ENCODE peak calls at places on chromosome 7, in five cellular contexts. E, M, A, Z and S are unnamed samples.

GRCh38 chr7:43204081-43204480 is 91.6 kb downstream of the HECW1 start:
- DNase-seq in A (no peak), E (no peak), Z (no peak), M (no peak), S (no peak)

GRCh38 chr7:155531686-155532085 is 14.7 kb downstream of the CNPY1 start:
- DNase-seq in M (no peak), E (no peak), A (no peak), Z (no peak), S (no peak)

GRCh38 chr7:43735802-43736603 is 6.7 kb upstream of the COA1 start:
- DNase-seq in E (no peak), M (no peak), A (no peak), Z (peak; percentile 8), S (no peak)

GRCh38 chr7:90599038-90599437 is 2.9 kb downstream of the CDK14 start:
- DNase-seq in E (no peak), M (no peak), Z (peak; percentile 17), A (no peak), S (no peak)

GRCh38 chr7:63900394-63901203 is 98.0 kb upstream of the ZNF722 start:
- DNase-seq in A (peak; percentile 82), E (peak; percentile 33), Z (peak; percentile 5), M (peak; percentile 92), S (peak; percentile 91)

GRCh38 chr7:139991911-139992310 is 70.8 kb downstream of the PARP12 start:
- DNase-seq in M (no peak), Z (no peak), A (no peak), E (no peak), S (no peak)

GRCh38 chr7:50431906-50432305 is 18.2 kb downstream of the FIGNL1 start:
- DNase-seq in Z (no peak), A (no peak), M (no peak), E (no peak), S (no peak)

GRCh38 chr7:55409474-55410225 is 44.5 kb downstream of the LANCL2 start:
- DNase-seq in M (no peak), Z (no peak), E (no peak), A (no peak), S (no peak)

GRCh38 chr7:47154781-47155180 is 427.1 kb downstream of the TNS3 start:
- DNase-seq in M (no peak), E (no peak), Z (no peak), A (no peak), S (no peak)

GRCh38 chr7:15433154-15433553 is 128.7 kb downstream of the AGMO start:
- DNase-seq in A (no peak), E (no peak), Z (no peak), M (no peak), S (no peak)

GRCh38 chr7:28533731-28534531 is 121.6 kb downstream of the CREB5 start:
- DNase-seq in E (no peak), Z (peak; percentile 42), A (no peak), M (no peak), S (no peak)

GRCh38 chr7:2444476-2444875 is 31.7 kb downstream of the GRIFIN start:
- DNase-seq in M (no peak), Z (no peak), A (no peak), E (no peak), S (no peak)

GRCh38 chr7:132930881-132931280 is 151.0 kb downstream of the CHCHD3 start:
- DNase-seq in M (no peak), A (no peak), E (no peak), Z (peak; percentile 43), S (no peak)

GRCh38 chr7:126635545-126635944 is 617.2 kb downstream of the GRM8 start:
- DNase-seq in Z (no peak), E (no peak), A (no peak), M (no peak), S (no peak)

GRCh38 chr7:157522954-157523353 is 186.2 kb downstream of the DNAJB6 start:
- DNase-seq in E (no peak), Z (no peak), M (no peak), A (no peak), S (no peak)

GRCh38 chr7:130141858-130142653 is 63.1 kb downstream of the TMEM209 start:
- DNase-seq in Z (no peak), A (no peak), M (no peak), E (no peak), S (no peak)

GRCh38 chr7:25305831-25306230 is 77.5 kb upstream of the NPVF start:
- DNase-seq in M (no peak), E (no peak), Z (no peak), A (no peak), S (no peak)

GRCh38 chr7:44867073-44867990 is 18.0 kb downstream of the PURB start:
- DNase-seq in Z (peak; percentile 85), M (no peak), E (no peak), A (no peak), S (peak; percentile 33)

GRCh38 chr7:87499494-87499893 is 24.0 kb upstream of the ABCB4 start:
- DNase-seq in A (no peak), M (no peak), Z (no peak), E (no peak), S (no peak)

GRCh38 chr7:136869006-136869961 is 832 bp downstream of the CHRM2 start:
- DNase-seq in Z (no peak), E (no peak), M (no peak), A (no peak), S (no peak)

GRCh38 chr7:18421297-18422004 is 74.1 kb upstream of the HDAC9 start:
- DNase-seq in A (no peak), Z (no peak), E (no peak), M (no peak), S (no peak)

GRCh38 chr7:6648066-6648814 is 11.1 kb downstream of the ZNF316 start:
- DNase-seq in Z (no peak), A (no peak), M (no peak), E (no peak), S (no peak)

GRCh38 chr7:119935418-119936025 is 337.5 kb upstream of the KCND2 start:
- DNase-seq in M (no peak), Z (peak; percentile 35), E (no peak), A (no peak), S (no peak)

GRCh38 chr7:142671506-142671905 is 77.8 kb upstream of the PRSS1 start:
- DNase-seq in E (no peak), M (no peak), A (no peak), Z (no peak), S (no peak)

GRCh38 chr7:103811315-103811714 is 178.1 kb downstream of the RELN start:
- DNase-seq in A (no peak), E (no peak), Z (no peak), M (no peak), S (no peak)

GRCh38 chr7:15720849-15721471 is 34.5 kb upstream of the MEOX2 start:
- DNase-seq in A (no peak), E (no peak), M (no peak), Z (peak; percentile 72), S (no peak)

GRCh38 chr7:25389489-25390106 is 161.3 kb upstream of the NPVF start:
- DNase-seq in A (no peak), M (peak; percentile 14), E (no peak), Z (peak; percentile 42), S (no peak)

GRCh38 chr7:7114575-7115291 is 67.6 kb upstream of the C1GALT1 start:
- DNase-seq in Z (no peak), A (no peak), E (no peak), M (no peak), S (no peak)

GRCh38 chr7:75623390-75624133 is 115.2 kb downstream of the HIP1 start:
- DNase-seq in M (no peak), E (no peak), Z (peak; percentile 10), A (no peak), S (peak; percentile 20)

GRCh38 chr7:137977173-137977572 is 24.7 kb downstream of the CREB3L2 start:
- DNase-seq in Z (no peak), M (no peak), E (no peak), A (no peak), S (no peak)

GRCh38 chr7:24349339-24349738 is 65.3 kb downstream of the NPY start:
- DNase-seq in A (no peak), Z (no peak), M (no peak), E (no peak), S (no peak)

GRCh38 chr7:4730971-4731370 is 44.5 kb upstream of the AP5Z1 start:
- DNase-seq in Z (no peak), E (no peak), M (no peak), A (no peak), S (no peak)

GRCh38 chr7:28732037-28732869 is 225.9 kb downstream of the TRIL start:
- DNase-seq in A (no peak), Z (peak; percentile 8), M (no peak), E (no peak), S (no peak)

GRCh38 chr7:5533821-5534367 is 110.3 kb upstream of the TNRC18 start:
- DNase-seq in E (no peak), A (no peak), M (no peak), Z (no peak), S (no peak)

GRCh38 chr7:16345979-16346958 is 75.1 kb downstream of the CRPPA start:
- DNase-seq in A (no peak), E (no peak), Z (no peak), M (no peak), S (no peak)

GRCh38 chr7:150357277-150357676 is 11.3 kb upstream of the REPIN1 start:
- DNase-seq in M (peak; percentile 58), E (no peak), A (peak; percentile 55), Z (no peak), S (no peak)

GRCh38 chr7:134865001-134865845 is 85.8 kb downstream of the CALD1 start:
- DNase-seq in Z (no peak), E (no peak), A (no peak), M (peak; percentile 39), S (no peak)

GRCh38 chr7:94276046-94276445 is 118.6 kb upstream of the COL1A2 start:
- DNase-seq in Z (no peak), E (no peak), A (no peak), M (no peak), S (no peak)